ENCODE peak calls at places on chromosome 1, in six cellular contexts. One of them, this sample, is unnamed.

GRCh38 chr1:35544976-35545375 is 12.2 kb downstream of the KIAA0319L start:
- DNase-seq in psoas muscle: peak
- DNase-seq in thoracic aorta: no peak
- DNase-seq in prostate gland: no peak
- DNase-seq in AG04450: no peak
- DNase-seq in mammary epithelial cell: no peak
- DNase-seq in this sample: no peak

GRCh38 chr1:6006882-6007281 is 14.7 kb upstream of the NPHP4 start:
- DNase-seq in prostate gland: no peak
- DNase-seq in psoas muscle: peak
- DNase-seq in mammary epithelial cell: no peak
- DNase-seq in AG04450: no peak
- DNase-seq in thoracic aorta: no peak
- DNase-seq in this sample: no peak

GRCh38 chr1:224747578-224747977 is 131.5 kb downstream of the CNIH3 start:
- DNase-seq in prostate gland: no peak
- DNase-seq in thoracic aorta: no peak
- DNase-seq in mammary epithelial cell: peak
- DNase-seq in psoas muscle: no peak
- DNase-seq in AG04450: no peak
- DNase-seq in this sample: no peak

GRCh38 chr1:41898191-41898713 is 20.5 kb downstream of the HIVEP3 start:
- DNase-seq in thoracic aorta: no peak
- DNase-seq in psoas muscle: no peak
- DNase-seq in prostate gland: no peak
- DNase-seq in mammary epithelial cell: no peak
- DNase-seq in AG04450: no peak
- DNase-seq in this sample: peak

GRCh38 chr1:22487781-22488180 is 36.1 kb downstream of the ZBTB40 start:
- DNase-seq in AG04450: no peak
- DNase-seq in mammary epithelial cell: no peak
- DNase-seq in psoas muscle: no peak
- DNase-seq in prostate gland: no peak
- DNase-seq in thoracic aorta: no peak
- DNase-seq in this sample: no peak

GRCh38 chr1:21524686-21525339 is 15.6 kb downstream of the ALPL start:
- DNase-seq in psoas muscle: no peak
- DNase-seq in mammary epithelial cell: no peak
- DNase-seq in thoracic aorta: no peak
- DNase-seq in AG04450: no peak
- DNase-seq in prostate gland: no peak
- DNase-seq in this sample: no peak

GRCh38 chr1:9785406-9785805 is 38.4 kb downstream of the CLSTN1 start:
- DNase-seq in thoracic aorta: no peak
- DNase-seq in AG04450: no peak
- DNase-seq in prostate gland: no peak
- DNase-seq in mammary epithelial cell: no peak
- DNase-seq in psoas muscle: no peak
- DNase-seq in this sample: no peak

GRCh38 chr1:200306954-200307754 is 102.7 kb downstream of the ZNF281 start:
- DNase-seq in psoas muscle: no peak
- DNase-seq in AG04450: no peak
- DNase-seq in prostate gland: no peak
- DNase-seq in thoracic aorta: no peak
- DNase-seq in mammary epithelial cell: no peak
- DNase-seq in this sample: peak

GRCh38 chr1:240004086-240004749 is 87.5 kb upstream of the FMN2 start:
- DNase-seq in mammary epithelial cell: no peak
- DNase-seq in psoas muscle: no peak
- DNase-seq in thoracic aorta: no peak
- DNase-seq in prostate gland: no peak
- DNase-seq in AG04450: no peak
- DNase-seq in this sample: no peak

GRCh38 chr1:24294228-24294672 is 24.9 kb upstream of the GRHL3 start:
- DNase-seq in thoracic aorta: no peak
- DNase-seq in AG04450: peak
- DNase-seq in mammary epithelial cell: peak
- DNase-seq in prostate gland: peak
- DNase-seq in psoas muscle: no peak
- DNase-seq in this sample: no peak

GRCh38 chr1:169295425-169295824 is 72.2 kb downstream of the NME7 start:
- DNase-seq in AG04450: no peak
- DNase-seq in prostate gland: no peak
- DNase-seq in mammary epithelial cell: no peak
- DNase-seq in psoas muscle: no peak
- DNase-seq in thoracic aorta: no peak
- DNase-seq in this sample: no peak

GRCh38 chr1:64878931-64879710 is 87.2 kb downstream of the JAK1 start:
- DNase-seq in psoas muscle: no peak
- DNase-seq in thoracic aorta: no peak
- DNase-seq in AG04450: no peak
- DNase-seq in mammary epithelial cell: no peak
- DNase-seq in prostate gland: no peak
- DNase-seq in this sample: no peak

GRCh38 chr1:234704106-234704887 is 94.3 kb upstream of the IRF2BP2 start:
- DNase-seq in thoracic aorta: no peak
- DNase-seq in AG04450: no peak
- DNase-seq in mammary epithelial cell: no peak
- DNase-seq in prostate gland: peak
- DNase-seq in psoas muscle: no peak
- DNase-seq in this sample: no peak

GRCh38 chr1:17423781-17424245 is 15.7 kb downstream of the RCC2 start:
- DNase-seq in psoas muscle: no peak
- DNase-seq in thoracic aorta: no peak
- DNase-seq in AG04450: no peak
- DNase-seq in prostate gland: no peak
- DNase-seq in mammary epithelial cell: no peak
- DNase-seq in this sample: no peak

GRCh38 chr1:30014031-30014430 is 709.4 kb downstream of the MATN1 start:
- DNase-seq in psoas muscle: no peak
- DNase-seq in prostate gland: no peak
- DNase-seq in AG04450: no peak
- DNase-seq in mammary epithelial cell: no peak
- DNase-seq in thoracic aorta: no peak
- DNase-seq in this sample: no peak

GRCh38 chr1:207959995-207960745 is 49.2 kb upstream of the CD34 start:
- DNase-seq in mammary epithelial cell: no peak
- DNase-seq in thoracic aorta: no peak
- DNase-seq in AG04450: no peak
- DNase-seq in prostate gland: no peak
- DNase-seq in psoas muscle: no peak
- DNase-seq in this sample: no peak

GRCh38 chr1:229578168-229579100 is 19.9 kb upstream of the ABCB10 start:
- DNase-seq in thoracic aorta: no peak
- DNase-seq in prostate gland: no peak
- DNase-seq in psoas muscle: no peak
- DNase-seq in AG04450: no peak
- DNase-seq in mammary epithelial cell: no peak
- DNase-seq in this sample: no peak

GRCh38 chr1:224559971-224560728 is 56.0 kb upstream of the CNIH3 start:
- DNase-seq in AG04450: no peak
- DNase-seq in prostate gland: no peak
- DNase-seq in psoas muscle: no peak
- DNase-seq in thoracic aorta: no peak
- DNase-seq in mammary epithelial cell: peak
- DNase-seq in this sample: no peak

GRCh38 chr1:212920246-212920645 is 30.1 kb upstream of the VASH2 start:
- DNase-seq in mammary epithelial cell: no peak
- DNase-seq in thoracic aorta: no peak
- DNase-seq in prostate gland: no peak
- DNase-seq in AG04450: no peak
- DNase-seq in psoas muscle: no peak
- DNase-seq in this sample: no peak

GRCh38 chr1:204127597-204128242 is 24.1 kb downstream of the ETNK2 start:
- DNase-seq in thoracic aorta: no peak
- DNase-seq in mammary epithelial cell: peak
- DNase-seq in psoas muscle: peak
- DNase-seq in AG04450: peak
- DNase-seq in prostate gland: peak
- DNase-seq in this sample: no peak

GRCh38 chr1:212488436-212489283 is 55.9 kb downstream of the NENF start:
- DNase-seq in thoracic aorta: no peak
- DNase-seq in psoas muscle: peak
- DNase-seq in prostate gland: no peak
- DNase-seq in AG04450: peak
- DNase-seq in mammary epithelial cell: peak
- DNase-seq in this sample: no peak

GRCh38 chr1:89794406-89794805 is 26.4 kb upstream of the LRRC8D start:
- DNase-seq in prostate gland: no peak
- DNase-seq in psoas muscle: no peak
- DNase-seq in AG04450: no peak
- DNase-seq in mammary epithelial cell: no peak
- DNase-seq in thoracic aorta: no peak
- DNase-seq in this sample: no peak

DNA sequence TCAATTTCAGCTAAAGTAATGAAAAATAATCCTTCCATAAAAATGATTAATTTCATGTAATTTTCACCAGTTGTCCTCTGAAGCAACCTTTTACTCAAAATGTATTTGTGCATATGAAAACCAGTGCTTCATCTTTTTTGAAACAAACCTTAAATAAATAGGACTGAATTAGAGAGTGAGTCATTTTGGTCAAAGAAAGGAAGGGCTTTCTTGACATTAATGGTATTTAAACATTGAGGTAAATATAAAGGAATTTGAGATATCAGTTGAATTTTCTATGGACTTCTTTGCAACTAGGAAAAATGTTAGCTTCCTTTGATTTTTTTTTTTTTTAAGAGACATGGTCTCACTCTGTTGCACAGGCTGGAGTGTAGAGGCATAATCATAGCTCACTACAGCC is 38.7 kb downstream of the SNX7 start:
- DNase-seq in thoracic aorta: no peak
- DNase-seq in psoas muscle: no peak
- DNase-seq in mammary epithelial cell: no peak
- DNase-seq in AG04450: peak
- DNase-seq in prostate gland: no peak
- DNase-seq in this sample: no peak
- H3K4me3 ChIP-seq in thoracic aorta: no peak
- H3K4me3 ChIP-seq in psoas muscle: no peak
- H3K4me3 ChIP-seq in mammary epithelial cell: no peak
- H3K4me3 ChIP-seq in AG04450: no peak
- H3K4me3 ChIP-seq in prostate gland: no peak
- H3K4me3 ChIP-seq in this sample: no peak

DNA sequence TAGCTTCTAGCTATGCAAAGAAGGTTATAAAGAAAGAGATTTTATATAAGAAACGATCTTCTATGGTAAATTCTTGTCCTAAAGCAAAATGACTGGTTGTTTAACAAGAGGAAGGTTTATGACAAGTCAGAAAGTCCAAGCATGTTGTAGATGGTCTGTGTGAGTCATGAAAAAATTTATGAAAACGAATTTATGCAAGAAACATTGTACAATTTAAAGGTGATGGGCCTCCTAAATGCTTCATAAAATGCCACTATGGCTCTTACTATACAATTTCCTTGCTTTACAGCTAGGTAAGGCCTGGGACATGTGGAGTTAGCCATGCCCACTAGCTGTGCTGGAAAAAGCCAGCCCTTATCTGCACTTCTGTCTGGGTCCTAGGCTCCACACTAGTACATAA is 125.4 kb downstream of the PTGER3 start:
- DNase-seq in prostate gland: no peak
- DNase-seq in thoracic aorta: no peak
- DNase-seq in mammary epithelial cell: no peak
- DNase-seq in AG04450: no peak
- DNase-seq in psoas muscle: no peak
- DNase-seq in this sample: no peak
- H3K27ac ChIP-seq in prostate gland: no peak
- H3K27ac ChIP-seq in thoracic aorta: no peak
- H3K27ac ChIP-seq in mammary epithelial cell: no peak
- H3K27ac ChIP-seq in AG04450: no peak
- H3K27ac ChIP-seq in psoas muscle: no peak
- H3K27ac ChIP-seq in this sample: no peak

DNA sequence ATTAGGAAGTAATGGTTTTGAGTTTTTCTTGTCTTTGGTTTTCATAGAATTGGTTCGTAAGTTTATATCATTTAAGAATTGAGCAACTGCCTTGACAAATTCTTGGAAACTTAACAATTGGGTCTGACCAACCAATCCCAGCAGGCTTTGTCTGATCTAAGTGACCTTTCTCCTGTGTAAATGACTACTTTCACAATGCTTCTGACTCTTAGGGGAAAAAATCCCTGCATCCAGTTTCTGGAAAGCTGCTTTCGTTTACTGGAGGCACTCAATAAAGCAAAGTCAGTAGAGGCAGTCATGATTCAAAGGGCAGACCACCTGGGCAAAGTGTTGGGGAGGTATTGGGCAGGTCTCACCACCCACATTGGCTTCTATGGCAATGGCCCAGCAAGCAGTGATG is 303.7 kb upstream of the FAM78B start:
- DNase-seq in AG04450: no peak
- DNase-seq in mammary epithelial cell: no peak
- DNase-seq in thoracic aorta: no peak
- DNase-seq in prostate gland: no peak
- DNase-seq in psoas muscle: no peak
- DNase-seq in this sample: no peak
- H3K4me3 ChIP-seq in AG04450: no peak
- H3K4me3 ChIP-seq in mammary epithelial cell: no peak
- H3K4me3 ChIP-seq in thoracic aorta: no peak
- H3K4me3 ChIP-seq in prostate gland: no peak
- H3K4me3 ChIP-seq in psoas muscle: no peak
- H3K4me3 ChIP-seq in this sample: no peak

GRCh38 chr1:32998997-32999396 is 34.4 kb upstream of the RNF19B start:
- DNase-seq in psoas muscle: no peak
- DNase-seq in thoracic aorta: no peak
- DNase-seq in AG04450: no peak
- DNase-seq in mammary epithelial cell: no peak
- DNase-seq in prostate gland: no peak
- DNase-seq in this sample: no peak

GRCh38 chr1:33000427-33001026 is 35.9 kb upstream of the RNF19B start:
- DNase-seq in AG04450: no peak
- DNase-seq in prostate gland: no peak
- DNase-seq in psoas muscle: no peak
- DNase-seq in mammary epithelial cell: no peak
- DNase-seq in thoracic aorta: no peak
- DNase-seq in this sample: no peak

GRCh38 chr1:32997381-32997891 is 32.8 kb upstream of the RNF19B start:
- DNase-seq in mammary epithelial cell: peak
- DNase-seq in thoracic aorta: no peak
- DNase-seq in AG04450: no peak
- DNase-seq in psoas muscle: no peak
- DNase-seq in prostate gland: no peak
- DNase-seq in this sample: no peak

GRCh38 chr1:33001282-33001681 is 35.4 kb downstream of the AK2 start:
- DNase-seq in psoas muscle: no peak
- DNase-seq in thoracic aorta: no peak
- DNase-seq in prostate gland: no peak
- DNase-seq in mammary epithelial cell: no peak
- DNase-seq in AG04450: no peak
- DNase-seq in this sample: no peak

DNA sequence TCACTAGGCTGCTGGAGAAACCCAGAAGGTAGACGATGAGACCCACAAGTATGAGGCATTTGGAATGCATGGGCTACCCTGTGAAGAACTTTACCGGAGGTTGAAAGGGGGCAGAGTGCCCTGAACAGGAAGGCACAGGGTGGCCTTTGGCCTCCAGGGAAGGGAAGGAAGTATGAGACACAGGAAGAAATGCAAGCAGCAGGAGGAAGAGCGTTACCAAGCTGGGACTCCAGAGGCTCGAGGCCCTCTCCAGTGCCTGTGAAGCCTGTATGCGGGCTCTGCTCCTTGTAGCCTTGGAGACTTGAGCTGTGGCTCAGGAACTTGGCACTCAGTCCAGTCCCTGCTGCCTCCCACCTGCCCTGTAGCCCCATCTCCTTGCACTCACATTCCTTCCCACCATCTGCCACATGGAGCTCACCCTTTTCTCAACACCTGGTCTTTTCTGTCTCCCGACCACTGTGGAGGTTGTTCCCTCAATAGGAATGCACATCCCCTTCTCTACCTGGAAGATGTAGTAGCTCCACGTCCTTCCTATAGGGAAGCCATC is 33.5 kb upstream of the RNF19B start:
- DNase-seq in thoracic aorta: no peak
- DNase-seq in mammary epithelial cell: no peak
- DNase-seq in psoas muscle: no peak
- DNase-seq in AG04450: no peak
- DNase-seq in prostate gland: no peak
- DNase-seq in this sample: no peak
- H3K27ac ChIP-seq in thoracic aorta: no peak
- H3K27ac ChIP-seq in mammary epithelial cell: no peak
- H3K27ac ChIP-seq in psoas muscle: peak
- H3K27ac ChIP-seq in AG04450: peak
- H3K27ac ChIP-seq in prostate gland: no peak
- H3K27ac ChIP-seq in this sample: no peak